ENCODE peak calls at places on chromosomes 11 and 22, in six cellular contexts. H is CD8-positive, alpha-beta memory T cell; T is heart right ventricle; W is NB4; O is adipocyte; B is uterus. V is an unnamed sample.

GRCh38 chr11:126109941-126110731 is 47.5 kb upstream of the CDON start:
- DNase-seq in H (no peak), W (peak; percentile 48), T (peak; percentile 43), O (peak; percentile 49), B (no peak), V (no peak)

GRCh38 chr22:40037320-40037719 is 42.6 kb downstream of the FAM83F start:
- DNase-seq in H (no peak), B (no peak), O (no peak), W (no peak), T (no peak), V (no peak)

GRCh38 chr11:61417670-61418069 is 12.1 kb downstream of the CPSF7 start:
- DNase-seq in T (no peak), H (no peak), W (peak; percentile 73), O (peak; percentile 43), B (no peak), V (no peak)

GRCh38 chr22:22037229-22037628 is 54.6 kb upstream of the TOP3B start:
- DNase-seq in O (no peak), H (no peak), B (no peak), W (no peak), T (no peak), V (no peak)

GRCh38 chr11:10748241-10748640 is 2.8 kb upstream of the CTR9 start:
- DNase-seq in B (no peak), H (no peak), T (no peak), O (no peak), W (no peak), V (no peak)

GRCh38 chr11:69218946-69219720 is 63.4 kb downstream of the SMIM38 start:
- DNase-seq in O (no peak), B (no peak), H (no peak), T (no peak), W (no peak), V (no peak)

GRCh38 chr11:103659138-103659734 is 377.2 kb upstream of the DDI1 start:
- DNase-seq in O (no peak), T (no peak), H (no peak), W (no peak), B (no peak), V (no peak)

GRCh38 chr11:47656284-47656915 is 14.0 kb upstream of the MTCH2 start:
- DNase-seq in H (no peak), T (no peak), O (no peak), B (no peak), W (no peak), V (no peak)

GRCh38 chr22:29112102-29112501 is 39.3 kb downstream of the KREMEN1 start:
- DNase-seq in W (no peak), O (no peak), H (no peak), T (no peak), B (no peak), V (no peak)

GRCh38 chr11:100574894-100575769 is 112.0 kb upstream of the ARHGAP42 start:
- DNase-seq in W (peak; percentile 33), H (no peak), B (no peak), T (no peak), O (peak; percentile 39), V (no peak)

GRCh38 chr22:44091021-44091721 is 67.1 kb downstream of the PARVB start:
- DNase-seq in B (no peak), T (no peak), O (peak; percentile 15), W (peak; percentile 40), H (no peak), V (no peak)

GRCh38 chr11:97722721-97723120 is 1298.0 kb upstream of the CNTN5 start:
- DNase-seq in B (no peak), T (no peak), H (no peak), W (no peak), O (peak; percentile 4), V (no peak)

GRCh38 chr11:61281581-61282250 is 13.4 kb downstream of the VWCE start:
- DNase-seq in B (peak; percentile 48), W (peak; percentile 34), H (no peak), T (peak; percentile 42), O (peak; percentile 59), V (no peak)

GRCh38 chr11:70503878-70504240 is 105.5 kb downstream of the CTTN start:
- DNase-seq in H (no peak), O (no peak), W (no peak), B (no peak), T (no peak), V (no peak)

GRCh38 chr11:19742595-19743292 is 30.1 kb downstream of the NAV2 start:
- DNase-seq in W (peak; percentile 67), H (peak; percentile 35), B (peak; percentile 80), T (peak; percentile 72), O (peak; percentile 87), V (no peak)

GRCh38 chr11:124892750-124893454 is 4.8 kb downstream of the ROBO4 start:
- DNase-seq in W (no peak), T (no peak), H (no peak), B (no peak), O (no peak), V (no peak)

GRCh38 chr22:50302564-50302963 is 4.9 kb downstream of the PLXNB2 start:
- DNase-seq in T (peak; percentile 49), B (peak; percentile 51), O (peak; percentile 16), W (no peak), H (no peak), V (no peak)

GRCh38 chr11:133271206-133271605 is 261.1 kb downstream of the OPCML start:
- DNase-seq in B (no peak), H (no peak), W (no peak), O (no peak), T (no peak), V (no peak)

GRCh38 chr11:128326791-128327190 is 260.6 kb downstream of the ETS1 start:
- DNase-seq in H (no peak), O (no peak), W (no peak), T (no peak), B (no peak), V (no peak)

GRCh38 chr11:94142308-94143277 is 14.0 kb downstream of the PANX1 start:
- DNase-seq in B (no peak), O (no peak), T (no peak), H (no peak), W (no peak), V (no peak)

GRCh38 chr11:123286761-123287160 is 91.7 kb upstream of the CLMP start:
- DNase-seq in W (no peak), H (no peak), B (no peak), O (peak; percentile 53), T (no peak), V (no peak)

GRCh38 chr11:1674194-1674878 is 22.7 kb upstream of the KRTAP5-6 start:
- DNase-seq in W (no peak), T (no peak), B (no peak), O (no peak), H (no peak), V (no peak)

GRCh38 chr22:50544078-50544745 is 1.5 kb upstream of the KLHDC7B start:
- DNase-seq in B (no peak), T (peak; percentile 84), O (peak; percentile 46), W (peak; percentile 91), H (peak; percentile 78), V (no peak)

GRCh38 chr11:122023614-122024250 is 92.3 kb downstream of the BLID start:
- DNase-seq in B (no peak), T (no peak), O (peak; percentile 62), H (no peak), W (no peak), V (no peak)

GRCh38 chr11:127601578-127601977 is 601.0 kb upstream of the KIRREL3 start:
- DNase-seq in O (no peak), H (no peak), W (no peak), B (no peak), T (no peak), V (no peak)

GRCh38 chr11:28058333-28058732 is 49.6 kb downstream of the KIF18A start:
- DNase-seq in B (no peak), O (peak; percentile 20), H (no peak), W (no peak), T (no peak), V (no peak)

GRCh38 chr22:19663821-19664325 is 50.4 kb upstream of the SEPTIN5 start:
- DNase-seq in B (peak; percentile 41), T (peak; percentile 73), W (peak; percentile 94), O (peak; percentile 44), H (no peak), V (peak; percentile 69)

GRCh38 chr22:30421695-30422480 is 3.7 kb upstream of the MTFP1 start:
- DNase-seq in H (no peak), T (no peak), B (no peak), O (peak; percentile 29), W (no peak), V (no peak)

DNA sequence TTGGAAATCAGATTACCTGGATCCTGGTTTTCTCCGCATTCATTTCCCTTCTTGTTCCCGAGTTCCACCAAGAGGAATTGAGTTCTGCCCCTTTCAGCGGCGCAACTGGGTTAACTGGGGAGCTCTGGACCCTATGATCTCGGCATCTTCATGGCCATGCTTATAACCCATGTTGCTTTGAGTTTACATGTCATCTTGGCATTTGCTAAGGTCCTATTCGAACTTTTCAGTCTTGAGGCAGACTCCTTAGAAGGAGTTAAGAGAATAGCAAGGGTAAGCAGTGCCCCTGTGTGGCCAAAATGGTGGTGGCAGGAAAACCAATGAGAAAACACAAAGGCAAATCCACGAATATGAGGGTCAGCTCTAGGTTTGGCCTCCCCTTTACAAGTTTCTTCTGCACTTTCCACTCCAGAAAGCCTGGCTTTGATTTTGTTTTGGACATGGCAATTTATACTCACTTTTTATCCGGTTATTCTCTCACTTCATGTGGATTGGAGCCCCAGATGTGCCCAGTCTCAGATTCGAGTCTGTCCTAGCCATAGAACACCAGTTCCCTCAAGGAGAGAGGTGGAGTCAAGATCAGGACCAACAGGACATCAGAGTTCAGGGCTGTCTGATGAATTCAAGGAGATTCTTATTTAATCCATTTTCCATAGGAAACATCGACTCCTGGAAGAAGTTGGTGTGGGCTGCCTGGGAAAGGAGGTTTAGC is 55.3 kb upstream of the FBXO3 start:
- DNase-seq in H (peak; percentile 19), O (peak; percentile 87), B (peak; percentile 54), W (peak; percentile 74), T (peak; percentile 24), V (peak; percentile 32)
- H3K4me3 ChIP-seq in H (peak overlapping the region; percentile 47), O (peak overlapping the region; percentile 81), B (peak overlapping the region; percentile 27), W (no peak overlapping the region), T (peak overlapping the region; percentile 34), V (peak overlapping the region; percentile 55)

GRCh38 chr11:64019106-64020031 is 16.4 kb upstream of the FLRT1 start:
- DNase-seq in H (no peak), O (no peak), W (no peak), B (no peak), T (peak; percentile 63), V (no peak)
- H3K4me3 ChIP-seq in H (no peak overlapping the region), O (no peak overlapping the region), W (no peak overlapping the region), B (no peak overlapping the region), T (no peak overlapping the region), V (no peak overlapping the region)

GRCh38 chr22:24423519-24424000 is 3.8 kb upstream of the ADORA2A start:
- DNase-seq in B (no peak), H (peak; percentile 61), O (peak; percentile 80), W (peak; percentile 66), T (peak; percentile 75), V (no peak)
- H3K4me3 ChIP-seq in B (peak overlapping the region; percentile 35), H (no peak overlapping the region), O (peak overlapping the region; percentile 69), W (no peak overlapping the region), T (peak overlapping the region; percentile 67), V (peak overlapping the region; percentile 49)

DNA sequence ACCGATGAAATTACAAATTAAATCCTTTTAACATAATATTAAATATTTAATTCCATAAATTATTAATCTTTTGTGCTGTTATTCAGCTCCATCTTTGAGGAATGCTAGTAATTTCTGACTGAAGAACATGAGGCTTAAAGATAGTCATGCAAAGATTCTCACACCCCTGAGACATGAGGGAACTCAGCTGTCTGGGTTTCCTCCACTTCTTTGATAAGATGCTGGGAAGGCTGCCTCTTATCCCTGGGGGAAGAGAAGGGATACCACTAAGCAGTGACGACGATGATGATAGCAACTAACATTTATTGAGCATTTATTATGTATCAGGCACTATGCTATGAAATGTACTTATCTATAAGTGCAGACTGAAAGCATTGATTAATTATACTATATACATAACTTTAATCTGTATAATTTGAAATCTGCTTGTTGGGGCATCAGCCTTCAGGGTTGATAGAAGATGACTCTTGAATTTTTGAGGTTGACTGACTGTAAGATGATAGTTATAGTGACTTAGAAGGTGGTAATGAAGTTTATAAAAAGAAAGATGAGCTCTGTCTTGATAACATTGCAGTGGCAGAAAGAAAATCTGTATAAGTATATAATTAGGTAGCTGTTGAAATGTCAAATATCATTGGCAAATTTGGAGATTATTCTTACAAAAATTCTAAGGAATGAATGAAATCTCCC is 78.4 kb downstream of the SIK2 start:
- DNase-seq in T (no peak), B (no peak), O (no peak), H (no peak), W (no peak), V (no peak)
- H3K4me3 ChIP-seq in T (no peak overlapping the region), B (no peak overlapping the region), O (no peak overlapping the region), H (no peak overlapping the region), W (no peak overlapping the region), V (no peak overlapping the region)

V was measured in skeletal muscle cell.